ENCODE peak calls at places on chromosome 22, in five cellular contexts. One of them, this sample, is unnamed.

GRCh38 chr22:47372111-47372581 is 609.7 kb downstream of the TBC1D22A start:
- DNase-seq in epithelial cell of proximal tubule: no peak
- DNase-seq in tibial artery: no peak
- DNase-seq in OCI-LY7: no peak
- DNase-seq in breast epithelium: no peak
- DNase-seq in this sample: no peak

GRCh38 chr22:40240671-40241070 is 62.9 kb downstream of the TNRC6B start:
- DNase-seq in epithelial cell of proximal tubule: no peak
- DNase-seq in tibial artery: no peak
- DNase-seq in OCI-LY7: no peak
- DNase-seq in breast epithelium: no peak
- DNase-seq in this sample: no peak

GRCh38 chr22:24975813-24976341 is 23.4 kb downstream of the KIAA1671 start:
- DNase-seq in epithelial cell of proximal tubule: no peak
- DNase-seq in tibial artery: peak
- DNase-seq in OCI-LY7: no peak
- DNase-seq in breast epithelium: no peak
- DNase-seq in this sample: no peak

GRCh38 chr22:20268350-20269012 is 363 bp upstream of the RTN4R start:
- DNase-seq in epithelial cell of proximal tubule: no peak
- DNase-seq in tibial artery: no peak
- DNase-seq in OCI-LY7: peak
- DNase-seq in breast epithelium: no peak
- DNase-seq in this sample: no peak

GRCh38 chr22:26673485-26673884 is 16.1 kb downstream of the MIAT start:
- DNase-seq in epithelial cell of proximal tubule: no peak
- DNase-seq in tibial artery: no peak
- DNase-seq in OCI-LY7: no peak
- DNase-seq in breast epithelium: no peak
- DNase-seq in this sample: no peak

GRCh38 chr22:44159811-44160210 is 20.9 kb upstream of the PARVG start:
- DNase-seq in epithelial cell of proximal tubule: no peak
- DNase-seq in tibial artery: no peak
- DNase-seq in OCI-LY7: no peak
- DNase-seq in breast epithelium: no peak
- DNase-seq in this sample: no peak

GRCh38 chr22:28750471-28750881 is 8.6 kb downstream of the HSCB start:
- DNase-seq in epithelial cell of proximal tubule: no peak
- DNase-seq in tibial artery: no peak
- DNase-seq in OCI-LY7: no peak
- DNase-seq in breast epithelium: no peak
- DNase-seq in this sample: no peak

GRCh38 chr22:23183107-23183698 is 2.9 kb downstream of the BCR start:
- DNase-seq in epithelial cell of proximal tubule: no peak
- DNase-seq in tibial artery: peak
- DNase-seq in OCI-LY7: peak
- DNase-seq in breast epithelium: no peak
- DNase-seq in this sample: no peak

GRCh38 chr22:47284822-47285221 is 522.4 kb downstream of the TBC1D22A start:
- DNase-seq in epithelial cell of proximal tubule: no peak
- DNase-seq in tibial artery: no peak
- DNase-seq in OCI-LY7: no peak
- DNase-seq in breast epithelium: no peak
- DNase-seq in this sample: no peak

GRCh38 chr22:19986410-19987341 is 29.9 kb downstream of the ARVCF start:
- DNase-seq in epithelial cell of proximal tubule: no peak
- DNase-seq in tibial artery: peak
- DNase-seq in OCI-LY7: peak
- DNase-seq in breast epithelium: peak
- DNase-seq in this sample: no peak

GRCh38 chr22:23218053-23218866 is 38.0 kb downstream of the BCR start:
- DNase-seq in epithelial cell of proximal tubule: no peak
- DNase-seq in tibial artery: no peak
- DNase-seq in OCI-LY7: no peak
- DNase-seq in breast epithelium: no peak
- DNase-seq in this sample: no peak

GRCh38 chr22:28381427-28382167 is 298.0 kb downstream of the TTC28 start:
- DNase-seq in epithelial cell of proximal tubule: no peak
- DNase-seq in tibial artery: no peak
- DNase-seq in OCI-LY7: no peak
- DNase-seq in breast epithelium: no peak
- DNase-seq in this sample: no peak

GRCh38 chr22:46148885-46149492 is 1.3 kb upstream of the PPARA start:
- DNase-seq in epithelial cell of proximal tubule: no peak
- DNase-seq in tibial artery: no peak
- DNase-seq in OCI-LY7: no peak
- DNase-seq in breast epithelium: peak
- DNase-seq in this sample: no peak

GRCh38 chr22:24304067-24304675 is 33.5 kb downstream of the SPECC1L start:
- DNase-seq in epithelial cell of proximal tubule: peak
- DNase-seq in tibial artery: no peak
- DNase-seq in OCI-LY7: no peak
- DNase-seq in breast epithelium: no peak
- DNase-seq in this sample: no peak

GRCh38 chr22:31291716-31292644 is at the start of gene PIK3IP1:
- DNase-seq in epithelial cell of proximal tubule: no peak
- DNase-seq in tibial artery: peak
- DNase-seq in OCI-LY7: peak
- DNase-seq in breast epithelium: peak
- DNase-seq in this sample: peak
- TF ChIP-seq CTCF in epithelial cell of proximal tubule: peak
- TF ChIP-seq CTCF in tibial artery: peak
- TF ChIP-seq CTCF in OCI-LY7: peak
- TF ChIP-seq CTCF in breast epithelium: peak
- TF ChIP-seq CTCF in this sample: peak

DNA sequence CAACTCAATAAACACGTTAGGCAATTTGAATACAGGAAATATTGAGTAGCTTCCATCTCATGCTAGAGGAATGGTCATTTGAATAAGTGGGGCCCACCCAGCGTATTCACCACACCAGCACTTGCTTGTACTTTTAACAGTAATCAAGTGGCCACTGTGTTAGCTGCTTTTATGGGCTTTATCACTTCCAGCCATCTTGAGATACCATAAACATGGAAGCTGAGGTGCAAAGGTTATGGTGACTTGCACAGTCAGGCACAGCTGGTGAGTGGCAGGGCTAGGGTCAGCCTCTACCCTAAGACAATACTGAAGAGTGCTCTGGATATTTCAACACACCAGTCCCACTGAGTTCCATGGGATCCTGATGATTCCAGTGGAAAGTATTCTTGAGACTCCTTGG is 6.7 kb downstream of the JOSD1 start:
- DNase-seq in epithelial cell of proximal tubule: no peak
- DNase-seq in tibial artery: no peak
- DNase-seq in OCI-LY7: no peak
- DNase-seq in breast epithelium: peak
- DNase-seq in this sample: no peak
- H3K4me3 ChIP-seq in epithelial cell of proximal tubule: no peak
- H3K4me3 ChIP-seq in tibial artery: no peak
- H3K4me3 ChIP-seq in OCI-LY7: no peak
- H3K4me3 ChIP-seq in breast epithelium: no peak
- H3K4me3 ChIP-seq in this sample: no peak

GRCh38 chr22:32407332-32407731 is 4.7 kb downstream of the RTCB start:
- DNase-seq in epithelial cell of proximal tubule: no peak
- DNase-seq in tibial artery: no peak
- DNase-seq in OCI-LY7: peak
- DNase-seq in breast epithelium: no peak
- DNase-seq in this sample: no peak
- TF ChIP-seq CTCF in epithelial cell of proximal tubule: no peak
- TF ChIP-seq CTCF in tibial artery: no peak
- TF ChIP-seq CTCF in OCI-LY7: no peak
- TF ChIP-seq CTCF in breast epithelium: no peak
- TF ChIP-seq CTCF in this sample: no peak

GRCh38 chr22:36329217-36330078 is 58.3 kb downstream of the MYH9 start:
- DNase-seq in epithelial cell of proximal tubule: peak
- DNase-seq in tibial artery: peak
- DNase-seq in OCI-LY7: peak
- DNase-seq in breast epithelium: peak
- DNase-seq in this sample: peak
- H3K4me3 ChIP-seq in epithelial cell of proximal tubule: peak
- H3K4me3 ChIP-seq in tibial artery: peak
- H3K4me3 ChIP-seq in OCI-LY7: no peak
- H3K4me3 ChIP-seq in breast epithelium: no peak
- H3K4me3 ChIP-seq in this sample: peak

GRCh38 chr22:48429621-48430020 is 1398.1 kb downstream of the BRD1 start:
- DNase-seq in epithelial cell of proximal tubule: no peak
- DNase-seq in tibial artery: no peak
- DNase-seq in OCI-LY7: no peak
- DNase-seq in breast epithelium: peak
- DNase-seq in this sample: no peak

GRCh38 chr22:48426466-48427380 is 1401.0 kb downstream of the BRD1 start:
- DNase-seq in epithelial cell of proximal tubule: no peak
- DNase-seq in tibial artery: no peak
- DNase-seq in OCI-LY7: no peak
- DNase-seq in breast epithelium: peak
- DNase-seq in this sample: no peak

GRCh38 chr22:48425091-48425506 is 1402.6 kb downstream of the BRD1 start:
- DNase-seq in epithelial cell of proximal tubule: no peak
- DNase-seq in tibial artery: no peak
- DNase-seq in OCI-LY7: no peak
- DNase-seq in breast epithelium: no peak
- DNase-seq in this sample: no peak

GRCh38 chr22:48428556-48429371 is 1398.9 kb downstream of the BRD1 start:
- DNase-seq in epithelial cell of proximal tubule: no peak
- DNase-seq in tibial artery: no peak
- DNase-seq in OCI-LY7: no peak
- DNase-seq in breast epithelium: peak
- DNase-seq in this sample: no peak

DNA sequence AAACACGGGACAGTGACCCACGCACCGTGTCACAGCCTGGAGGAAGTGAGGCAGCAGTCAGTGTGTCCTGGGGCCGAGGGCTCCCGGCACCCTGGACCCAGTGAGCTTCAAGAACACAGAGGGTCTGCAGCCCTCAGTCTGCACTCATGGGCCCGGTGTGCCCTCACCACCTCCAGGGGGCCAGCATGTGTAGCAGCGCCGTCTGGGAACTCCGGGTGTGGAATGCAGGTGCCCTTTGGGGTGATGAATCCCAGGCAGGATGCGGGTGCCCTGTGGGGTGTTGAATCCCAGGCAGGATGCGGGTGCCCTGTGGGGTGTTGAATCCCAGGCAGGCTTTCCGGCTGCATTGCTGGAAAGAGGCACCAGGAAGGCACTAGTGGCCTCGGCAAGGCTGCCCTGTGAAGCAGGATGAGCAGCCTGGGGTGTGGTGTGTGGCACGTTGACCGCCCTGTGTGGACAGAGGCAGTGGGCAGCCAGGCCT is 1399.9 kb downstream of the BRD1 start:
- DNase-seq in epithelial cell of proximal tubule: no peak
- DNase-seq in tibial artery: no peak
- DNase-seq in OCI-LY7: no peak
- DNase-seq in breast epithelium: peak
- DNase-seq in this sample: no peak
- TF ChIP-seq CTCF in epithelial cell of proximal tubule: no peak
- TF ChIP-seq CTCF in tibial artery: no peak
- TF ChIP-seq CTCF in OCI-LY7: no peak
- TF ChIP-seq CTCF in breast epithelium: no peak
- TF ChIP-seq CTCF in this sample: no peak

GRCh38 chr22:21920341-21921183 is 32.1 kb downstream of the PPM1F start:
- DNase-seq in epithelial cell of proximal tubule: no peak
- DNase-seq in tibial artery: no peak
- DNase-seq in OCI-LY7: no peak
- DNase-seq in breast epithelium: no peak
- DNase-seq in this sample: no peak
- H3K4me3 ChIP-seq in epithelial cell of proximal tubule: no peak
- H3K4me3 ChIP-seq in tibial artery: no peak
- H3K4me3 ChIP-seq in OCI-LY7: no peak
- H3K4me3 ChIP-seq in breast epithelium: no peak
- H3K4me3 ChIP-seq in this sample: no peak

DNA sequence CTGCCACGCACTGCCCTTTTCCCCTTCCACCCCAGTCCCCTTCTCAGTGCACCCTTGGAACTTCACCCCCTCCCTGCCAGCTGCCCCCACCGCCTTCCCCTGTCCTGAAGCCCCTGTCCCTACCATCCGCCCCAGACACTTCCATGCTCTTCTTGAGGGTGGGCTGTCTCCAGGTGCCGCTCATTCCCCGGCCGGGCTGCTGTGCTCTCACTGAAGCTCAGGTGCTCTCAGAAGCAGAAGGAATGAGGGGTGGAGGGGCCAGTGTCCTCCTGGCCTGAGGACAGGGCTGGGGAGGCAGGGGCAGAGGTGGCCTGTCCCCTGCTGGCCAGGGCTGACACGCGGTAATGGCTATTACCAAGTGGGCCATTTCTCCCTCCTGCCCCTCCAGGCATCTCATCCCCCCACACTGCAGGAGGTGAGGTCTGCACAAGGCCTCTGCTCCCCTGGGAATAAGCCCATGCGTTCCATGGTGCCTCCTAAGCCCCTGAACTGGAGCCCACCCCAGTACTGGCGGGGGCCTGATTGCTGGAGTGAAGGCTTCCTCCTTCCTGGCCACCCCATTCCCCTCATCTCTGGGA is 6.6 kb upstream of the BID start:
- DNase-seq in epithelial cell of proximal tubule: no peak
- DNase-seq in tibial artery: no peak
- DNase-seq in OCI-LY7: no peak
- DNase-seq in breast epithelium: no peak
- DNase-seq in this sample: no peak
- TF ChIP-seq CTCF in epithelial cell of proximal tubule: no peak
- TF ChIP-seq CTCF in tibial artery: no peak
- TF ChIP-seq CTCF in OCI-LY7: no peak
- TF ChIP-seq CTCF in breast epithelium: no peak
- TF ChIP-seq CTCF in this sample: no peak

GRCh38 chr22:36117053-36117554 is 43.5 kb downstream of the APOL3 start:
- DNase-seq in epithelial cell of proximal tubule: no peak
- DNase-seq in tibial artery: no peak
- DNase-seq in OCI-LY7: no peak
- DNase-seq in breast epithelium: no peak
- DNase-seq in this sample: no peak
- H3K4me3 ChIP-seq in epithelial cell of proximal tubule: no peak
- H3K4me3 ChIP-seq in tibial artery: no peak
- H3K4me3 ChIP-seq in OCI-LY7: no peak
- H3K4me3 ChIP-seq in breast epithelium: no peak
- H3K4me3 ChIP-seq in this sample: no peak

DNA sequence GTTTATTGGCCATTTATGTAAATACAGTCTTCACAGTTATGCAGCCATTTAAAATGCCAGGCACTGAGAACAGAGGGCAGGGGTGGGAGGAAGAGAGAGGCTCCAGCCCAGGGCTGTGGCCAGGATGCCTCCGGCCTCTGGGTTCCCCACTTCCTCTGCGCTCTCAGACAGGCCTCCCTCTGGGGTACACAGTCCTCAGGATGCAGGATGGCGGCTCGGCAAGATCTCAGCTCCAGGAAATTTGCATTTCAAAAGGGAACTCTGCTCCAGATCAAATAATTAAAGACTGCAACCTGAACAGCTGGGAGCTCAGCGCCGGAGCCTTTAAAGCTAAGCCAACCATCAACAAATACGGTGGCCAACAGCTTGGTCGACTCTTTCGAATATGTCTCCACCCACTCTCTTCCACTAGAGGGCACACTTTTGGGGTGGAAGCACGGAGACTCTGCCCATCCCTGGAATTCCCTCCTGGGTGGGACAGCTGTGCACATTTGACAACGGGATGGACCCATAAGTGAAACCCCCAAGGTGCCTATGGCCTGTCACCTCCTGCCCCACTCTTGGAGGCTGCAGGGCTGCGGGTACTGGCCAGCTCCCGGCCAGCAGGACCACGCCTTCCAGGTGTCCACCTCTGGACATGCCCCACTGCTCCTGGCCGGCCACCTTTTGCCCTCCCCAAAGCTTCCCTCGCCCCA is 1044.7 kb downstream of the BRD1 start:
- DNase-seq in epithelial cell of proximal tubule: no peak
- DNase-seq in tibial artery: no peak
- DNase-seq in OCI-LY7: peak
- DNase-seq in breast epithelium: no peak
- DNase-seq in this sample: no peak
- TF ChIP-seq CTCF in epithelial cell of proximal tubule: no peak
- TF ChIP-seq CTCF in tibial artery: no peak
- TF ChIP-seq CTCF in OCI-LY7: peak
- TF ChIP-seq CTCF in breast epithelium: no peak
- TF ChIP-seq CTCF in this sample: no peak

GRCh38 chr22:41998361-41999261 is at the start of gene WBP2NL:
- DNase-seq in epithelial cell of proximal tubule: peak
- DNase-seq in tibial artery: peak
- DNase-seq in OCI-LY7: peak
- DNase-seq in breast epithelium: peak
- DNase-seq in this sample: peak
- H3K4me3 ChIP-seq in epithelial cell of proximal tubule: peak
- H3K4me3 ChIP-seq in tibial artery: peak
- H3K4me3 ChIP-seq in OCI-LY7: peak
- H3K4me3 ChIP-seq in breast epithelium: peak
- H3K4me3 ChIP-seq in this sample: peak

This sample was measured in thoracic aorta.